ENCODE peak calls at places on chromosomes 7 and 10, in ten cellular contexts. A is body of pancreas, I is ovary, B is psoas muscle, M is HCT116, Q is mesenchymal stem cell, U is spleen, H is H9, J is coronary artery, T is neural progenitor cell. F is an unnamed sample.

GRCh38 chr10:85967594-85967993 is 399.0 kb downstream of the GRID1 start:
- DNase-seq in A (no peak), I (no peak), B (no peak), M (peak), Q (no peak), U (no peak), H (no peak), J (no peak), T (no peak), F (no peak)

GRCh38 chr7:134016223-134016941 is 110.8 kb upstream of the LRGUK start:
- DNase-seq in A (peak), I (peak), B (no peak), M (peak), Q (peak), U (no peak), H (peak), J (no peak), T (peak), F (no peak)

GRCh38 chr10:2887391-2888070 is 179.8 kb upstream of the PFKP start:
- DNase-seq in A (no peak), I (no peak), B (no peak), M (no peak), Q (no peak), U (no peak), H (no peak), J (no peak), T (no peak), F (no peak)

GRCh38 chr10:103546401-103546800 is 52.9 kb downstream of the NEURL1 start:
- DNase-seq in A (no peak), I (no peak), B (no peak), M (no peak), Q (no peak), U (peak), H (peak), J (no peak), T (no peak), F (no peak)

GRCh38 chr10:133489816-133490588 is 36.3 kb downstream of the SCART1 start:
- DNase-seq in A (no peak), I (no peak), B (no peak), M (no peak), Q (no peak), U (no peak), H (no peak), J (no peak), T (no peak), F (no peak)

GRCh38 chr7:99143853-99144672 is at the start of gene SMURF1:
- DNase-seq in A (peak), I (peak), B (peak), M (no peak), Q (peak), U (peak), H (peak), J (peak), T (peak), F (peak)

GRCh38 chr7:44955733-44956132 is 23.1 kb downstream of the MYO1G start:
- DNase-seq in A (no peak), I (no peak), B (no peak), M (no peak), Q (no peak), U (no peak), H (no peak), J (peak), T (no peak), F (no peak)

GRCh38 chr7:11830582-11831382 is 1.2 kb downstream of the THSD7A start:
- DNase-seq in A (no peak), I (no peak), B (no peak), M (no peak), Q (peak), U (no peak), H (no peak), J (no peak), T (no peak), F (no peak)

GRCh38 chr10:100740476-100741341 is 4.7 kb upstream of the PAX2 start:
- DNase-seq in A (no peak), I (no peak), B (no peak), M (no peak), Q (no peak), U (no peak), H (peak), J (no peak), T (peak), F (no peak)

GRCh38 chr10:2212196-2212719 is 474.9 kb upstream of the ADARB2 start:
- DNase-seq in A (no peak), I (no peak), B (no peak), M (no peak), Q (no peak), U (no peak), H (no peak), J (no peak), T (no peak), F (no peak)

GRCh38 chr10:28839600-28840007 is 162.3 kb downstream of the BAMBI start:
- DNase-seq in A (peak), I (peak), B (no peak), M (peak), Q (peak), U (no peak), H (no peak), J (no peak), T (no peak), F (no peak)

GRCh38 chr10:5775705-5776104 is 37.5 kb downstream of the GDI2 start:
- DNase-seq in A (peak), I (no peak), B (peak), M (no peak), Q (no peak), U (peak), H (no peak), J (no peak), T (no peak), F (no peak)

GRCh38 chr7:81070956-81071355 is 152.1 kb upstream of the SEMA3C start:
- DNase-seq in A (no peak), I (no peak), B (no peak), M (no peak), Q (no peak), U (no peak), H (no peak), J (no peak), T (no peak), F (no peak)

GRCh38 chr7:81079736-81080135 is 160.9 kb upstream of the SEMA3C start:
- DNase-seq in A (no peak), I (no peak), B (no peak), M (no peak), Q (peak), U (no peak), H (no peak), J (no peak), T (no peak), F (no peak)

GRCh38 chr7:81075150-81075549 is 156.3 kb upstream of the SEMA3C start:
- DNase-seq in A (no peak), I (no peak), B (no peak), M (peak), Q (no peak), U (no peak), H (no peak), J (no peak), T (no peak), F (no peak)

DNA sequence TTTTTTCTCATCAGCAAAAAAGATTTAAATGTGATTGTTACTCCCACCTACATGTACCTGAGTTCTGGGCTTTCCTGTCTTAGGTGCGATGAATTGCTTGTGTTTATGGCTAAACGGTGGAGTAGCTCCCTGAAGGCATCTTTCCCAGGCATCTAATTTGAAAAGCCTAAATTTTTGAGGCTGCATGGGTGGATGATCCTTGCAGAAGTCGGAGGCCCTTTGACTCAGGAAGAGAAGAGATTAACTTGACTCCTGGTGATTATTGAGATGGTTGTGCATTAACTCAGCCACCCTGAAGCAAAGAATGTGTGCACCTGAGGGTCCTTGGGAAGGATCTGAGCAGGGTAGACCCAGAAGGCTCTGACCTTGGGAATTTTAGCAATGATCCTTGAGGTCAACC is 155.6 kb upstream of the SEMA3C start:
- DNase-seq in A (no peak), I (no peak), B (no peak), M (no peak), Q (no peak), U (no peak), H (no peak), J (no peak), T (no peak), F (no peak)
- H3K27ac ChIP-seq in A (peak), I (no peak), B (no peak), M (no peak), Q (peak), U (no peak), H (no peak), J (no peak), T (no peak), F (no peak)

GRCh38 chr7:141686074-141686473 is 15.9 kb downstream of the DENND11 start:
- DNase-seq in A (no peak), I (no peak), B (no peak), M (no peak), Q (no peak), U (no peak), H (no peak), J (no peak), T (no peak), F (no peak)
- H3K27ac ChIP-seq in A (no peak), I (no peak), B (no peak), M (no peak), Q (no peak), U (no peak), H (no peak), J (no peak), T (no peak), F (peak)

DNA sequence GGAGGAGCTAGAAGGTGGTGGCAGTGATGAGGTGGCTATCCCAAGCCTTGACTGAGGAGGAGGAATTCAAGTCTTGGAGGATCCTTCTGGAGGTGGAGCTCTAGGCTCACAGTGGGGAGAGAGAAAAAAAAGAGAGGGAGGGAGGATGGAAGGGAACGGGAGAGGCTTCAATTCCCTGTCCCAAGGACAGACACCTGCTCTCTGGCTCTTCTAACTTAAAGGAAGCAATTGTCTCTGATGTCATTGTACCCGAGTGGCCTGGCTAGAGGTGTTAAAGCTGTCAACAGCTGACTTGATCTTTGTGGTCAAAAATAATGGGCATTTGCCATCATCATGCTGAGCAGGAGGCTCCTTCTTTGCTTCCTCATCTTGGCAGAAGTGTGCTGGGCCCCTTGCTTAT is 8.3 kb downstream of the MXI1 start:
- DNase-seq in A (no peak), I (no peak), B (no peak), M (no peak), Q (no peak), U (no peak), H (no peak), J (no peak), T (no peak), F (no peak)
- H3K27ac ChIP-seq in A (peak), I (no peak), B (peak), M (no peak), Q (no peak), U (peak), H (no peak), J (peak), T (no peak), F (peak)

GRCh38 chr10:1210667-1211066 is 154.5 kb downstream of the WDR37 start:
- DNase-seq in A (no peak), I (no peak), B (no peak), M (no peak), Q (no peak), U (peak), H (peak), J (no peak), T (no peak), F (no peak)

GRCh38 chr10:1206601-1207000 is 150.4 kb downstream of the WDR37 start:
- DNase-seq in A (no peak), I (no peak), B (no peak), M (no peak), Q (no peak), U (peak), H (peak), J (no peak), T (no peak), F (no peak)

GRCh38 chr10:1209355-1209979 is 153.3 kb downstream of the WDR37 start:
- DNase-seq in A (no peak), I (no peak), B (no peak), M (no peak), Q (no peak), U (peak), H (peak), J (no peak), T (no peak), F (no peak)

GRCh38 chr10:1206101-1206500 is 149.9 kb downstream of the WDR37 start:
- DNase-seq in A (no peak), I (no peak), B (no peak), M (no peak), Q (no peak), U (no peak), H (peak), J (no peak), T (no peak), F (no peak)

DNA sequence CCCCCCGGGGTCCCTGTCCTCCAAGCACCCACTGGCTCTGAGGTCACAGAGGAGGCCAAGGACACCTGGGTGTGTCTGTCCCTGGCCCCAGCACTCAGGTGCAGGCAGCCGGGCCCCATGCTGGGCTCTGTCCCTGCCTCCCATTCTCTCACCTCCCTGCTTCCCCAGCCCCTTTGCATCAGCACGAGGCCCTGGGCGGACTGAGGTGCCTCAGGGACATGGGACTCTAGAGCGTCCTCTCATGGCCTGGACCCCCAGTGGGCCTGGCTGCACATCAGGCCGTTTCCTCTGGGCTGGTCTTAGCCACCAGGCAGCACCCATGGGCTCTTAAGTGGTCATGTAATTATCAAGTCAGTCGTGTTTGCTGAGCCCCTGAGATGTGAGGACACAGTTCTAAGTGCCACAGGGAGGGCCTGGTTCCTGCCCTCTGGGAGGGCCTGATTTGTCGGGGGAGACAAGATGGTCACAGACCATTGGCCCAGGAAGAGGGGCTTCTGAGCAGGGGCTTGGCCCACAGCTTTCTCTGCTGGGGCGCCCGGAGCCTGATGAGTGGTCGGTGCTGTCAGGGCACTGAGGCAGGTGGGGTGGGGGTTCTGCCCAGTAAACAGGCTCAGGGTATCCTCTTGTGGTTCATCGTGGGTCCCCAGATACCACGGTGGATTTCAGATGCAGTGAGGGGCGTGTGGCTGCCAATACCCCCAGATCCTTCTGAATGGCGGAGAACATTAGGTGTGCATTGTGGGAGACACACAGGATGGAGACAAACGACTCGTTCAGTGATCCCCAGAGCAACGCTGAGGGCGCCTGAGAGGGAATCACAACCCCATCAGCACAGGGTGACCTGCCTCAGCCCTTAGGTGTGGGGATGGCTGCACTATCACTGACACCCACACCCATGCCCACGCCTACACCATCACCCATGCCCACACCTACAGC is 152.5 kb downstream of the WDR37 start:
- DNase-seq in A (no peak), I (no peak), B (no peak), M (no peak), Q (no peak), U (peak), H (peak), J (no peak), T (no peak), F (no peak)
- H3K27ac ChIP-seq in A (no peak), I (no peak), B (no peak), M (no peak), Q (no peak), U (no peak), H (no peak), J (no peak), T (no peak), F (no peak)

GRCh38 chr10:10596256-10596655 is 421.4 kb upstream of the CELF2 start:
- DNase-seq in A (no peak), I (no peak), B (no peak), M (no peak), Q (no peak), U (no peak), H (no peak), J (no peak), T (no peak), F (no peak)

GRCh38 chr10:10589540-10589939 is 428.1 kb upstream of the CELF2 start:
- DNase-seq in A (no peak), I (no peak), B (no peak), M (no peak), Q (peak), U (no peak), H (no peak), J (no peak), T (no peak), F (no peak)

GRCh38 chr10:10587744-10588393 is 429.8 kb upstream of the CELF2 start:
- DNase-seq in A (no peak), I (no peak), B (no peak), M (no peak), Q (no peak), U (no peak), H (no peak), J (no peak), T (no peak), F (no peak)

DNA sequence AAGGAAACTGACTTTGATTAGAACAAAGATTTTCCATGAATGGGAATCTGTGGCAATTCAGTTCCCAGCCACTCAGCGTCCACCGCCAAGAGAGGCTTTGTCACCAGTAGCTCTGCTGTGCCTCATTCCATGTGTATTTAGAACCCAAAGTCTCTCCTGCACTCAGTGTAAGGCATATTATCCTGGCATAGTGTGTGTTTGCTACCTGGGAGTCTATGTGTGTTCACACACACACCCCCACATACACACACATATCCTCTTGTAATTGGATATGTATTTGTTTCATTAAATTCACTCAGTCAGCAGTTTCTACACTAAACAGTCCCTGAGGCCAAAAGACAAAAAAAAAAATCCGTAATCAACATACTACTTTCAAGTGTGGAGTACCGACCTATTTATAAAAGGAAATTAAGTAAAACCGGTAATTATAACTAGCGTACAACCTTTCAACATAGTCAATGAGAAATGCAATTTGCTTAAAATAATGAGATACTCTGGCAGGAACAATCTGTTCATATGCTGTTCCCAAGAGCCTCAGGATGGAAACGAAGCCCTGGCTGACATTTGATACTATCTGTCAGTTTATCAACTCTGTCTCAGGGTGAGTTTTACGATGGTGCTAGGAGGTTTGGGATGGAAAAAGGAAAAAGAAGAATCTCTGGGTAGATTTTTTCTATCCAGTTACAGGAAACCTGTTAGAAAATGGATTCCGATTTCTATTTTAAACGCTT is 425.8 kb upstream of the CELF2 start:
- DNase-seq in A (no peak), I (no peak), B (peak), M (no peak), Q (no peak), U (no peak), H (no peak), J (no peak), T (peak), F (no peak)
- H3K27ac ChIP-seq in A (no peak), I (no peak), B (no peak), M (no peak), Q (no peak), U (no peak), H (no peak), J (no peak), T (no peak), F (no peak)

GRCh38 chr7:50791363-50791762 is 8.7 kb upstream of the GRB10 start:
- DNase-seq in A (no peak), I (no peak), B (no peak), M (no peak), Q (no peak), U (no peak), H (no peak), J (no peak), T (peak), F (no peak)

GRCh38 chr7:50792342-50793114 is 9.8 kb upstream of the GRB10 start:
- DNase-seq in A (peak), I (peak), B (peak), M (no peak), Q (peak), U (peak), H (no peak), J (no peak), T (peak), F (no peak)

GRCh38 chr7:50793115-50793946 is 10.6 kb upstream of the GRB10 start:
- DNase-seq in A (peak), I (peak), B (peak), M (no peak), Q (peak), U (peak), H (peak), J (peak), T (peak), F (no peak)

GRCh38 chr7:50793947-50794570 is 11.4 kb upstream of the GRB10 start:
- DNase-seq in A (no peak), I (no peak), B (no peak), M (no peak), Q (no peak), U (no peak), H (no peak), J (no peak), T (no peak), F (no peak)

GRCh38 chr7:50791921-50792341 is 9.2 kb upstream of the GRB10 start:
- DNase-seq in A (peak), I (no peak), B (no peak), M (no peak), Q (peak), U (no peak), H (no peak), J (no peak), T (peak), F (no peak)
- H3K27ac ChIP-seq in A (peak), I (no peak), B (peak), M (peak), Q (peak), U (peak), H (no peak), J (no peak), T (no peak), F (no peak)

GRCh38 chr7:20075992-20076813 is 141.0 kb downstream of the MACC1 start:
- DNase-seq in A (peak), I (no peak), B (no peak), M (no peak), Q (peak), U (no peak), H (no peak), J (no peak), T (no peak), F (no peak)
- H3K27ac ChIP-seq in A (no peak), I (no peak), B (no peak), M (no peak), Q (no peak), U (no peak), H (no peak), J (no peak), T (no peak), F (no peak)

GRCh38 chr10:80081801-80082750 is 3.6 kb downstream of the TMEM254 start:
- DNase-seq in A (no peak), I (no peak), B (no peak), M (no peak), Q (peak), U (no peak), H (no peak), J (no peak), T (no peak), F (no peak)

GRCh38 chr10:80079312-80079613 is 798 bp downstream of the TMEM254 start:
- DNase-seq in A (no peak), I (no peak), B (no peak), M (no peak), Q (no peak), U (no peak), H (no peak), J (no peak), T (no peak), F (no peak)

GRCh38 chr10:80077869-80078447 is 507 bp upstream of the TMEM254 start:
- DNase-seq in A (no peak), I (no peak), B (no peak), M (no peak), Q (no peak), U (no peak), H (no peak), J (no peak), T (no peak), F (no peak)

GRCh38 chr10:80078448-80079311 is at the start of gene TMEM254:
- DNase-seq in A (peak), I (peak), B (peak), M (peak), Q (peak), U (peak), H (peak), J (peak), T (peak), F (peak)

GRCh38 chr10:80081026-80081425 is 2.6 kb downstream of the TMEM254 start:
- DNase-seq in A (no peak), I (no peak), B (no peak), M (no peak), Q (no peak), U (no peak), H (no peak), J (no peak), T (peak), F (no peak)
- H3K27ac ChIP-seq in A (no peak), I (no peak), B (no peak), M (no peak), Q (no peak), U (no peak), H (no peak), J (no peak), T (no peak), F (no peak)

GRCh38 chr10:126208736-126209317 is 179.4 kb downstream of the ADAM12 start:
- DNase-seq in A (no peak), I (no peak), B (no peak), M (no peak), Q (no peak), U (no peak), H (no peak), J (no peak), T (no peak), F (no peak)
- H3K27ac ChIP-seq in A (no peak), I (no peak), B (no peak), M (no peak), Q (no peak), U (no peak), H (no peak), J (no peak), T (no peak), F (no peak)